ENCODE peak calls at places on chromosomes 5 and 9, in five cellular contexts. X is brain microvascular endothelial cell, R is body of pancreas, Q is adipocyte, E is tibial artery. L is an unnamed sample.

GRCh38 chr9:113649054-113649453 is 185.5 kb downstream of the RGS3 start:
- DNase-seq in X (no peak), R (peak; percentile 31), Q (peak; percentile 90), E (no peak), L (no peak)

GRCh38 chr9:36967997-36968396 is 66.1 kb downstream of the PAX5 start:
- DNase-seq in X (no peak), R (no peak), Q (no peak), E (no peak), L (no peak)

GRCh38 chr9:135971892-135972291 is 10.7 kb upstream of the UBAC1 start:
- DNase-seq in X (no peak), R (peak; percentile 92), Q (no peak), E (no peak), L (peak; percentile 92)

GRCh38 chr5:157571357-157571827 is 4.2 kb downstream of the ADAM19 start:
- DNase-seq in X (peak; percentile 93), R (no peak), Q (peak; percentile 59), E (no peak), L (no peak)

GRCh38 chr5:61783481-61783880 is 451.4 kb downstream of the ZSWIM6 start:
- DNase-seq in X (no peak), R (peak; percentile 13), Q (no peak), E (no peak), L (no peak)

GRCh38 chr5:158058208-158058607 is 199.3 kb upstream of the CLINT1 start:
- DNase-seq in X (no peak), R (no peak), Q (no peak), E (no peak), L (no peak)

GRCh38 chr5:102902647-102903046 is 147.5 kb downstream of the PAM start:
- DNase-seq in X (no peak), R (no peak), Q (no peak), E (no peak), L (no peak)

GRCh38 chr5:145495741-145496140 is 339.4 kb downstream of the PRELID2 start:
- DNase-seq in X (peak; percentile 96), R (no peak), Q (peak; percentile 82), E (no peak), L (no peak)

GRCh38 chr9:3136999-3137675 is 293.2 kb upstream of the PUM3 start:
- DNase-seq in X (no peak), R (peak; percentile 9), Q (no peak), E (no peak), L (no peak)

GRCh38 chr9:131179561-131180219 is 54.3 kb downstream of the NUP214 start:
- DNase-seq in X (peak; percentile 61), R (no peak), Q (peak; percentile 84), E (no peak), L (no peak)

GRCh38 chr9:2559212-2560152 is 62.1 kb upstream of the VLDLR start:
- DNase-seq in X (peak; percentile 93), R (peak; percentile 92), Q (peak; percentile 91), E (peak; percentile 88), L (no peak)

GRCh38 chr5:167063788-167064187 is 1227.7 kb upstream of the WWC1 start:
- DNase-seq in X (no peak), R (no peak), Q (no peak), E (no peak), L (no peak)

GRCh38 chr9:70259512-70259802 is 679 bp downstream of the SMC5 start:
- DNase-seq in X (no peak), R (no peak), Q (no peak), E (no peak), L (no peak)

GRCh38 chr5:139593716-139594319 is 32.7 kb downstream of the UBE2D2 start:
- DNase-seq in X (peak; percentile 65), R (peak; percentile 19), Q (peak; percentile 47), E (no peak), L (no peak)

GRCh38 chr5:113199122-113199905 is 222.7 kb downstream of the DCP2 start:
- DNase-seq in X (peak; percentile 27), R (no peak), Q (peak; percentile 86), E (no peak), L (no peak)

GRCh38 chr5:163758283-163758711 is 252.9 kb downstream of the MAT2B start:
- DNase-seq in X (no peak), R (no peak), Q (no peak), E (no peak), L (no peak)
- H3K36me3 ChIP-seq in X (no peaks in the 10 kb centered on the region), R (no peaks in the 10 kb centered on the region), Q (no peaks in the 10 kb centered on the region), E (no peaks in the 10 kb centered on the region), L (no peaks in the 10 kb centered on the region)

GRCh38 chr5:138344887-138345622 is 7.0 kb downstream of the FAM53C start:
- DNase-seq in X (no peak), R (no peak), Q (no peak), E (peak; percentile 65), L (no peak)
- H3K36me3 ChIP-seq in X (peaks cover 62% of the 10 kb centered on the region), R (peaks cover 14% of the 10 kb centered on the region), Q (peaks cover 78% of the 10 kb centered on the region), E (peaks cover 78% of the 10 kb centered on the region), L (peaks cover 31% of the 10 kb centered on the region)

GRCh38 chr5:460413-460700 is 17.4 kb downstream of the EXOC3 start:
- DNase-seq in X (no peak), R (no peak), Q (no peak), E (peak; percentile 57), L (no peak)
- H3K36me3 ChIP-seq in X (peaks cover 43% of the 10 kb centered on the region), R (no peaks in the 10 kb centered on the region), Q (peaks cover 72% of the 10 kb centered on the region), E (peaks cover 95% of the 10 kb centered on the region), L (peaks cover 16% of the 10 kb centered on the region)

GRCh38 chr5:118931564-118931963 is 56.8 kb downstream of the DTWD2 start:
- DNase-seq in X (no peak), R (no peak), Q (no peak), E (no peak), L (no peak)
- H3K36me3 ChIP-seq in X (no peaks in the 10 kb centered on the region), R (no peaks in the 10 kb centered on the region), Q (peaks cover 2% of the 10 kb centered on the region), E (no peaks in the 10 kb centered on the region), L (no peaks in the 10 kb centered on the region)

DNA sequence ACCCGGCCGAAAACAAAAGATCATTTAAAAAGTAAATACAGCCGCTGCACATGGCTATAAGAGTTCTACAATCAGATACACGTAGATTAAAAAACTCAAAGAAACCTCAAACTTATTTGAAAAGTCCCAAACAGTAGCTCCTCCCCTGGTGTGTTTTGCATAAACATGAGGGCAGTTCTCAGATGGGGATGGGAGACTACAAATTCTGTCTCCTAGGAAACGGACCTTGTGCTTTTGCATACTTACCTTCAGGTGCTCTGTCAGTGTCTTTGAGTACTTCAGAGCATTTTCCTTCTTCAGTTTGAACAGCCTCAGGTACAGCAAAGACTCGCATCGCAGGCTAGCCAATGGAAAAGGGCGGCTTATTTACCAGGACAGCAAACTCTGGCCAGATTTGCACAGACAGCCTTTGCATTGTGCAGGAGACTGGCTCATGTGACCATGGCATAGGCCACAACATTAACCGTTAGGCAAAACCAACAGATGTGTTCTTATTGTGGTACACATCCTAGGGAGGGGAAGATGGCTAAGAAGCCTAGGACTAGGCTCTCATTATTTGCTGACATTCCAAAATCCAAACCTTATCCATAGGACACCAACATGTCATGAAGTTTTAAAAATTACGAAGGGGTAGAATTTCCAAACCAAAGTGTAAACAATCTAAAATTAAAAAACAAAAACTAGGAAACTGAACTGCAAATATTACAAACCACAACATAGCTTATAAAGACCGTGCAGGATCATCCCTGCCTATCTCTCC is 12.8 kb downstream of the LEAP2 start:
- DNase-seq in X (no peak), R (no peak), Q (no peak), E (no peak), L (no peak)
- H3K36me3 ChIP-seq in X (peaks cover 68% of the 10 kb centered on the region), R (no peaks in the 10 kb centered on the region), Q (peaks cover 90% of the 10 kb centered on the region), E (peaks cover 93% of the 10 kb centered on the region), L (peaks cover 7% of the 10 kb centered on the region)

GRCh38 chr9:133777871-133778270 is 39.7 kb upstream of the SARDH start:
- DNase-seq in X (no peak), R (no peak), Q (no peak), E (no peak), L (no peak)

GRCh38 chr9:133779516-133780403 is 41.6 kb upstream of the SARDH start:
- DNase-seq in X (no peak), R (no peak), Q (no peak), E (no peak), L (no peak)

GRCh38 chr9:133777111-133777791 is 39.1 kb upstream of the SARDH start:
- DNase-seq in X (no peak), R (no peak), Q (no peak), E (no peak), L (no peak)

GRCh38 chr9:133779081-133779480 is 40.9 kb upstream of the SARDH start:
- DNase-seq in X (no peak), R (no peak), Q (no peak), E (no peak), L (no peak)

DNA sequence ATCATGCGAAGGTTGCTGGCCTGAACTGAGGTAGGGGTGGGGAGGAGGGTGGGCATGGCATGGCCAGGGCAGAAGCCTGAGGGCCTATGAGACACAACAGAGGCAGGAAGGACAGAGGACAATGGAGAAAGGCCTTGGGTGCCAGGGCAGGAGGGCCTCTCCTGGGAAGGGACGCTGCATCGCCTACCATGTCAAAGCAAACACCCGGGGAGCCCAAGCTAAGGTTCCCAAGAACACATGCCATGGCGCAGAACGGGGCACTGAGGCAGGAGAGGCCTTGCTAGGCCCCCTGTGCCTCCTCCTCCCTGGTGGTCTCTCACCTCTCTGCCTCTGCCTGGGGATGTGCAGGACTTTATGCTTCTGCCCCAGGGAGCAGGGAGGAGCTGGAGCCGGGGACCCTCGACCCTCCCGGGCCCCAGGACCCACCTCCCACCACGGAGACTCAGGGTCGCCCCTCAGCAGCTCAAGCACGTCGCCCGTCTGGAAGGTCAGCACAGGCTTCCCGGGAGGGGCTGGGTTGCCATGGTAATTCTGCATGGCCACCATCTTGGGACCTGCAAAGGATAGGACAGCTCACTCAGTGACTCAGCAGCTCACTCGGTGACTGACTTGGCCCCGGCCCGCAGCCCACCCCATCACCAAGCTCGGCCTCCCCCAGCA is 40.3 kb upstream of the SARDH start:
- DNase-seq in X (no peak), R (no peak), Q (no peak), E (no peak), L (no peak)
- H3K36me3 ChIP-seq in X (peaks cover 34% of the 10 kb centered on the region), R (peaks cover 5% of the 10 kb centered on the region), Q (peaks cover 18% of the 10 kb centered on the region), E (peaks cover 71% of the 10 kb centered on the region), L (peaks cover 6% of the 10 kb centered on the region)

GRCh38 chr9:134418354-134418753 is 92.1 kb downstream of the RXRA start:
- DNase-seq in X (no peak), R (no peak), Q (no peak), E (no peak), L (no peak)

GRCh38 chr9:134413890-134414731 is 87.9 kb downstream of the RXRA start:
- DNase-seq in X (peak; percentile 87), R (peak; percentile 61), Q (peak; percentile 85), E (no peak), L (no peak)

GRCh38 chr9:134415026-134415425 is 88.8 kb downstream of the RXRA start:
- DNase-seq in X (no peak), R (no peak), Q (no peak), E (no peak), L (no peak)

GRCh38 chr9:134418986-134419683 is 92.9 kb downstream of the RXRA start:
- DNase-seq in X (no peak), R (no peak), Q (no peak), E (no peak), L (no peak)

DNA sequence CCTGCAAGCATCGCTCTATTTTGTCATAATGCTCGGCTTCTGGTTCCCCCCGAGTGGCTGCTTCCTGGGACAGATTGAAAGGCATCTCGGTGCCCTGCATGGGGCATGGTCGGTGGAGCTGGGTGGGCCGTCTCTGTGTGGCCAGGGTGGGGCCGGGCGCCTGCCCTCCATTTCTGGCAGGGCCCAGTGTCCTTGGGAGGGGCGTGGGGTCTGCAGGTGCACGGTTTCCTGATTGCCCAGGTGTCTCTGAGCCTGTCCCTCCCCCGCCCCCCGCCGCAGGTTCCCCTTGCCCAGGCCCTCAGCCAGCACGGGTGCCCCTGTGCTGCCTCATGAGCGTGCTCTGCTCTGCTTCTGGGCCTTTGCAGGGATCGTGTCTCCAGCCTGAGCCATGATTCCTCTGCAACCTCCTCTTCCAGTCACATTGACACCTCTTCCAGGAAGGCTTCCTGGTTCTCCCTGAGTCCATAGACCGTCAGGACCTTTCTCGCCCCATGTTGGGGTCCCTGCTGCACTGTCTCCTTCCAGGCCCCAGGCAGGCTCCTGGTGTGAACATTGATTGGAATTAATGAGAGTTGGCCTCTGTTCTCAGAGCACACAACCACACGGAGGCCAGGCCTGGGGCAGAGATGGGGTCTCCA is 90.2 kb downstream of the RXRA start:
- DNase-seq in X (no peak), R (no peak), Q (no peak), E (no peak), L (no peak)
- H3K36me3 ChIP-seq in X (no peaks in the 10 kb centered on the region), R (no peaks in the 10 kb centered on the region), Q (peaks cover 60% of the 10 kb centered on the region), E (peaks cover 69% of the 10 kb centered on the region), L (peaks cover 5% of the 10 kb centered on the region)

L was measured in iPS DF 6.9.